ENCODE peak calls at places on chromosomes 1 and 21, in four cellular contexts. U, K, Y and S are unnamed samples.

GRCh38 chr1:1166642-1167415 is 6.9 kb upstream of the TTLL10 start:
- DNase-seq in K (no peak), Y (no peak), U (no peak), S (no peak)

GRCh38 chr1:212752934-212753497 is 38.6 kb downstream of the NSL1 start:
- DNase-seq in Y (no peak), K (no peak), U (no peak), S (peak)

GRCh38 chr21:36229181-36229580 is 72.6 kb downstream of the DOP1B start:
- DNase-seq in K (no peak), Y (no peak), U (no peak), S (no peak)

GRCh38 chr21:26169611-26170470 is 729 bp downstream of the APP start:
- DNase-seq in Y (no peak), K (no peak), U (peak), S (no peak)

GRCh38 chr21:44590311-44590721 is 2.0 kb downstream of the KRTAP10-6 start:
- DNase-seq in K (no peak), Y (no peak), U (no peak), S (no peak)

GRCh38 chr1:109249654-109250401 is 489 bp downstream of the CELSR2 start:
- DNase-seq in Y (peak), K (no peak), U (no peak), S (no peak)

GRCh38 chr21:17783816-17784598 is 35.1 kb downstream of the C21orf91 start:
- DNase-seq in K (no peak), U (no peak), Y (no peak), S (peak)

GRCh38 chr1:226624526-226624925 is 76.0 kb downstream of the STUM start:
- DNase-seq in K (no peak), Y (no peak), U (no peak), S (no peak)

GRCh38 chr1:244165701-244166100 is 114.6 kb downstream of the ZBTB18 start:
- DNase-seq in Y (no peak), K (no peak), U (no peak), S (no peak)

GRCh38 chr1:112557385-112557784 is 48.6 kb downstream of the WNT2B start:
- DNase-seq in U (no peak), K (no peak), Y (no peak), S (peak)

GRCh38 chr1:85894651-85895050 is 186.4 kb upstream of the ZNHIT6 start:
- DNase-seq in Y (peak), U (peak), K (peak), S (peak)

GRCh38 chr1:15056515-15057285 is 96.8 kb upstream of the TMEM51 start:
- DNase-seq in K (no peak), U (no peak), Y (no peak), S (no peak)

GRCh38 chr1:165290143-165290542 is 66.4 kb downstream of the LMX1A start:
- DNase-seq in U (no peak), Y (no peak), K (no peak), S (no peak)

GRCh38 chr1:165287781-165288180 is 68.7 kb downstream of the LMX1A start:
- DNase-seq in K (no peak), U (no peak), Y (no peak), S (no peak)

GRCh38 chr1:165289556-165289955 is 67.0 kb downstream of the LMX1A start:
- DNase-seq in Y (no peak), U (no peak), K (no peak), S (no peak)

GRCh38 chr1:165287329-165287728 is 69.2 kb downstream of the LMX1A start:
- DNase-seq in U (peak), K (no peak), Y (no peak), S (no peak)

GRCh38 chr1:165288301-165289120 is 68.0 kb downstream of the LMX1A start:
- DNase-seq in U (no peak), Y (no peak), K (no peak), S (no peak)
- TF ChIP-seq NR2C2 in U (no peak), Y (no peak), K (no peak), S (no peak)

GRCh38 chr1:41950820-41951219 is 32.1 kb upstream of the HIVEP3 start:
- DNase-seq in U (no peak), K (no peak), Y (no peak), S (peak)
- TF ChIP-seq NR2C2 in U (no peak), K (no peak), Y (no peak), S (no peak)

GRCh38 chr1:52141513-52142219 is at the start of gene ZFYVE9:
- DNase-seq in Y (peak), K (peak), U (peak), S (no peak)
- TF ChIP-seq NR2C2 in Y (no peak), K (peak), U (no peak), S (no peak)

GRCh38 chr1:5999711-6000443 is 7.7 kb upstream of the NPHP4 start:
- DNase-seq in Y (no peak), U (peak), K (no peak), S (no peak)
- TF ChIP-seq NR2C2 in Y (no peak), U (no peak), K (no peak), S (no peak)

DNA sequence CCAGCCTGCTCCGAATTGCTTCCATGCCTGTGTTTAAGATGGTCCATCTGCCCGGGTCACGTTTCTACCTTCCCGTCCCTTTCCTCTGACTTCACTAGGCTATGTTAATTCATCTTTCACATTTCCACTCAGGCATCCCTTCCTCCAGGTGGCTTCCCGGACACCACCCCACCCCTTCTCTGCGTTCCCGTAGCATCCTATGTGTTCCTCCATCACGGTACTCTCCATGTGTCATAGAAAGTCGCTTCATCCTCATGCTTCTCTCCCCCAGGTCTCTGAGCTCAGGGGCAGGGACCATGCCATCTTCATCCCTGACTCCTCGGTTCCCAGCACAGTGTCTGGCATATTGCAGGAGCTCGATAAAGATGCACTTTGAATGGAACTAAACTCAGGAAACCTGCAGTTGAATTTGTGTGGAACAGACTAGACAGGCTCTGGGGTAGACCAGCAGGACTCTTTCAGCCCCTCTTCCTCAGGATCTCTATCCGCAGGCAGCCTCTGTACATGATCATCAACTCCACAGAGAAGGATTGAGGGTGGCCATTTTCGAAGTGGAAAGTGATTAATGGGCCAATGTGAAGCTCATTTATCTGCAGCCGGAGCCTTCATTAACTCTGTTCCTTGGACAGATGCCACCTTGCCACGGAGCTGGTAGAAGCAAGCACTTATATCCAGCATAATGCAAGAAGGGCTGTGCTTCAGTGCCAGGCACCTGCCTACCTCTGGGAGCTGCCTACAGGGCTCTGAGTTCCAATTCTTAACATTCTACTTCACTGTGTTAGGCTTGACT is 9.1 kb downstream of the C1orf226 start:
- DNase-seq in U (no peak), Y (no peak), K (no peak), S (no peak)
- TF ChIP-seq NR2C2 in U (no peak), Y (no peak), K (no peak), S (no peak)